ENCODE peak calls at places on chromosome 1, in six cellular contexts. C is smooth muscle cell of the brain vasculature, L is GM18507, U is caudate nucleus, S is GM10248, K is skeletal muscle cell. P is an unnamed sample.

GRCh38 chr1:208240698-208241355 is 3.4 kb downstream of the PLXNA2 start:
- DNase-seq in C (no peak), L (no peak), U (no peak), S (no peak), K (no peak), P (no peak)

GRCh38 chr1:119554188-119554587 is 47.2 kb downstream of the HSD3B1 start:
- DNase-seq in C (peak), L (no peak), U (peak), S (no peak), K (peak), P (no peak)

GRCh38 chr1:227559926-227560325 is 3.4 kb upstream of the ZNF678 start:
- DNase-seq in C (no peak), L (no peak), U (no peak), S (no peak), K (no peak), P (no peak)

GRCh38 chr1:227815468-227816409 is at the start of gene PRSS38:
- DNase-seq in C (no peak), L (no peak), U (no peak), S (no peak), K (no peak), P (no peak)

GRCh38 chr1:34681481-34682451 is 73.1 kb upstream of the GJB5 start:
- DNase-seq in C (peak), L (peak), U (peak), S (peak), K (no peak), P (peak)

GRCh38 chr1:24896596-24897262 is 33.3 kb downstream of the RUNX3 start:
- DNase-seq in C (no peak), L (no peak), U (no peak), S (no peak), K (no peak), P (no peak)

GRCh38 chr1:107820797-107821196 is 144.2 kb downstream of the VAV3 start:
- DNase-seq in C (no peak), L (no peak), U (no peak), S (no peak), K (peak), P (no peak)

GRCh38 chr1:211210965-211211364 is 48.2 kb upstream of the RCOR3 start:
- DNase-seq in C (no peak), L (no peak), U (no peak), S (no peak), K (no peak), P (no peak)

P was measured in Karpas-422.